ENCODE peak calls at places on chromosome 10, in seven cellular contexts. Q is heart right ventricle, U is endodermal cell, N is heart left ventricle, R is lower lobe of right lung, P is esophagus squamous epithelium, M is IMR-90. T is an unnamed sample. For H3K4me1 and H3K27me3, the result is how much of the 10 kb centered on the place peaks cover.

GRCh38 chr10:26085549-26085948 is 131.0 kb upstream of the GAD2 start:
- DNase-seq in Q (no peak), U (peak), N (no peak), R (no peak), P (no peak), M (no peak), T (no peak)

GRCh38 chr10:25682203-25682950 is 251.7 kb upstream of the MYO3A start:
- DNase-seq in Q (peak), U (peak), N (peak), R (no peak), P (no peak), M (no peak), T (no peak)

GRCh38 chr10:98916751-98917150 is 318.9 kb downstream of the HPSE2 start:
- DNase-seq in Q (no peak), U (no peak), N (no peak), R (no peak), P (no peak), M (peak), T (no peak)

GRCh38 chr10:122044045-122044661 is 55.2 kb downstream of the TACC2 start:
- DNase-seq in Q (no peak), U (peak), N (peak), R (no peak), P (no peak), M (peak), T (no peak)

GRCh38 chr10:125444790-125445189 is 238.2 kb downstream of the TEX36 start:
- DNase-seq in Q (no peak), U (no peak), N (no peak), R (no peak), P (no peak), M (no peak), T (no peak)

GRCh38 chr10:71419750-71420149 is 23.0 kb downstream of the CDH23 start:
- DNase-seq in Q (no peak), U (peak), N (no peak), R (no peak), P (no peak), M (no peak), T (no peak)

GRCh38 chr10:2222631-2223030 is 485.3 kb upstream of the ADARB2 start:
- DNase-seq in Q (no peak), U (no peak), N (no peak), R (no peak), P (no peak), M (no peak), T (no peak)

GRCh38 chr10:86700851-86701617 is 32.7 kb downstream of the LDB3 start:
- DNase-seq in Q (no peak), U (no peak), N (no peak), R (peak), P (no peak), M (no peak), T (no peak)

GRCh38 chr10:126387931-126388911 is at the start of gene ADAM12:
- DNase-seq in Q (peak), U (peak), N (peak), R (no peak), P (no peak), M (peak), T (peak)

GRCh38 chr10:70984986-70985719 is 96.8 kb upstream of the PCBD1 start:
- DNase-seq in Q (no peak), U (no peak), N (no peak), R (no peak), P (no peak), M (no peak), T (no peak)

GRCh38 chr10:131829156-131829930 is 71.5 kb upstream of the PPP2R2D start:
- DNase-seq in Q (no peak), U (no peak), N (peak), R (peak), P (no peak), M (no peak), T (no peak)

GRCh38 chr10:132404169-132404880 is 7.3 kb downstream of the PWWP2B start:
- DNase-seq in Q (no peak), U (peak), N (peak), R (peak), P (no peak), M (no peak), T (no peak)

GRCh38 chr10:79342295-79342761 is 4.9 kb upstream of the PPIF start:
- DNase-seq in Q (no peak), U (peak), N (no peak), R (no peak), P (no peak), M (no peak), T (no peak)

GRCh38 chr10:36771725-36772124 is 353.7 kb upstream of the ANKRD30A start:
- DNase-seq in Q (no peak), U (no peak), N (no peak), R (no peak), P (no peak), M (no peak), T (no peak)

GRCh38 chr10:119409906-119410305 is 132.6 kb downstream of the RGS10 start:
- DNase-seq in Q (peak), U (no peak), N (peak), R (peak), P (no peak), M (peak), T (peak)

GRCh38 chr10:1395025-1395981 is 339.1 kb downstream of the WDR37 start:
- DNase-seq in Q (no peak), U (no peak), N (no peak), R (no peak), P (no peak), M (no peak), T (no peak)

GRCh38 chr10:13787015-13787421 is 200.3 kb downstream of the PRPF18 start:
- DNase-seq in Q (no peak), U (no peak), N (no peak), R (no peak), P (no peak), M (peak), T (no peak)

GRCh38 chr10:73247509-73248258 is 629 bp upstream of the DNAJC9 start:
- DNase-seq in Q (no peak), U (no peak), N (no peak), R (no peak), P (no peak), M (peak), T (no peak)
- H3K4me1 ChIP-seq in Q (under half), U (under half), N (under half), R (under half), P (under half), M (under half), T (half or more)

GRCh38 chr10:69064762-69065328 is 23.1 kb upstream of the SRGN start:
- DNase-seq in Q (no peak), U (peak), N (no peak), R (no peak), P (no peak), M (no peak), T (no peak)
- TF ChIP-seq CTCF in Q (no peak), U (peak), N (no peak), R (no peak), P (no peak), M (no peak), T (no peak)

GRCh38 chr10:49404321-49404878 is 8.5 kb upstream of the DRGX start:
- DNase-seq in Q (no peak), U (peak), N (no peak), R (no peak), P (no peak), M (no peak), T (no peak)
- H3K27me3 ChIP-seq in Q (under half), U (under half), N (under half), R (under half), P (under half), M (under half), T (half or more)

DNA sequence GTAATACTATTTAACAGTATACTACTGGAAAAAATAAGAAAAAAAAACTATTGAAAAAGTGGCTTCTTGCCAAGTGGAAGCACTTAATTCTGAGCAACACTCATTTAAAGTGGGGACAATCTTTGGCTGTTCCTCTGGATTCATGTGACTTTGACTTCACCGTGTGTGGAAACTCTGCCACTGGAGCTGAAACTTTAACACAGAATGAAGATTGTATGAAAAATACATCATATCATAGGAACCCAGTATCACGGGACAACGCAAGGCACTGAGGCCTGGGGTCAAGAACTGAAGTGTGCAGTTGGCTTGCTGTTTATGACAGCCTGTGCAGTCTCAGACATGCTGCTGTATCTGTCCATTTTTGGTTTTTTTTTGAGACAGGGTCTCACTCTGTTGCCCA is 78.6 kb upstream of the AFAP1L2 start:
- DNase-seq in Q (no peak), U (no peak), N (no peak), R (no peak), P (no peak), M (no peak), T (no peak)
- H3K4me1 ChIP-seq in Q (under half), U (under half), N (under half), R (under half), P (under half), M (under half), T (half or more)